ENCODE peak calls at places on chromosome 13, in ten cellular contexts. O is Jurkat, Clone E6-1; F is brain microvascular endothelial cell; C is cardiac muscle cell; R is trophoblast cell; V is tibial nerve; A is CD8-positive, alpha-beta T cell; P is ovary; U is body of pancreas; G is dorsolateral prefrontal cortex. Q is an unnamed sample.

GRCh38 chr13:51996660-51997059 is 14.6 kb downstream of the ATP7B start:
- DNase-seq in V (no peak), F (no peak), P (no peak), G (no peak), U (no peak), A (no peak), O (no peak), R (no peak), C (no peak), Q (no peak)

GRCh38 chr13:51781246-51782022 is 22.5 kb downstream of the DHRS12 start:
- DNase-seq in F (no peak), A (no peak), V (no peak), P (no peak), C (peak), U (peak), O (peak), R (peak), G (no peak), Q (peak)

GRCh38 chr13:35940734-35941133 is 190.4 kb downstream of the DCLK1 start:
- DNase-seq in F (no peak), U (no peak), O (no peak), G (no peak), P (no peak), V (no peak), R (no peak), A (no peak), C (no peak), Q (no peak)

GRCh38 chr13:33756929-33757328 is 61.0 kb upstream of the RFC3 start:
- DNase-seq in A (no peak), V (no peak), U (no peak), C (no peak), F (no peak), R (no peak), G (no peak), O (no peak), P (no peak), Q (no peak)

GRCh38 chr13:21637296-21637695 is 33.3 kb upstream of the MICU2 start:
- DNase-seq in R (no peak), V (no peak), O (no peak), A (peak), F (peak), U (peak), C (peak), G (no peak), P (no peak), Q (peak)

GRCh38 chr13:106163426-106163825 is 372.0 kb downstream of the EFNB2 start:
- DNase-seq in G (no peak), O (no peak), P (no peak), U (no peak), C (no peak), F (no peak), V (no peak), R (peak), A (no peak), Q (no peak)

GRCh38 chr13:106796280-106797047 is 228.5 kb upstream of the ARGLU1 start:
- DNase-seq in R (peak), P (no peak), A (no peak), O (no peak), U (no peak), V (no peak), G (no peak), F (no peak), C (peak), Q (no peak)

GRCh38 chr13:66831317-66831716 is 398.8 kb downstream of the PCDH9 start:
- DNase-seq in A (no peak), P (no peak), G (no peak), C (no peak), V (no peak), U (no peak), F (no peak), R (peak), O (no peak), Q (no peak)

GRCh38 chr13:42478531-42479156 is 95.3 kb upstream of the TNFSF11 start:
- DNase-seq in A (no peak), G (no peak), U (no peak), P (no peak), R (peak), O (peak), F (peak), C (peak), V (no peak), Q (peak)

GRCh38 chr13:75353786-75354193 is 128.2 kb downstream of the TBC1D4 start:
- DNase-seq in G (no peak), P (no peak), A (no peak), V (no peak), C (peak), R (no peak), O (no peak), U (no peak), F (no peak), Q (no peak)

GRCh38 chr13:32116210-32116609 is 84.6 kb downstream of the FRY start:
- DNase-seq in C (peak), V (no peak), A (no peak), U (no peak), F (no peak), R (peak), P (no peak), G (no peak), O (no peak), Q (no peak)

GRCh38 chr13:36712785-36713184 is 39.0 kb downstream of the SERTM1 start:
- DNase-seq in A (no peak), V (no peak), P (no peak), U (no peak), O (no peak), F (peak), C (peak), G (no peak), R (no peak), Q (no peak)

GRCh38 chr13:59946924-59947323 is 216.8 kb downstream of the DIAPH3 start:
- DNase-seq in P (no peak), U (no peak), A (no peak), R (peak), F (no peak), O (no peak), V (no peak), G (no peak), C (peak), Q (no peak)

GRCh38 chr13:70623260-70623659 is 515.0 kb upstream of the KLHL1 start:
- DNase-seq in P (no peak), U (no peak), R (peak), V (no peak), O (peak), C (peak), G (no peak), F (no peak), A (no peak), Q (no peak)

GRCh38 chr13:112446867-112447266 is 70.7 kb downstream of the SPACA7 start:
- DNase-seq in O (no peak), P (no peak), F (no peak), A (no peak), R (no peak), C (no peak), U (no peak), G (no peak), V (no peak), Q (no peak)

GRCh38 chr13:99987180-99988047 is 5.8 kb downstream of the ZIC2 start:
- DNase-seq in O (no peak), G (no peak), P (no peak), A (no peak), C (no peak), U (no peak), F (no peak), R (no peak), V (no peak), Q (no peak)
- H3K4me3 ChIP-seq in O (no peak), G (peak), P (no peak), A (no peak), C (no peak), U (no peak), F (peak), R (no peak), V (no peak), Q (no peak)

DNA sequence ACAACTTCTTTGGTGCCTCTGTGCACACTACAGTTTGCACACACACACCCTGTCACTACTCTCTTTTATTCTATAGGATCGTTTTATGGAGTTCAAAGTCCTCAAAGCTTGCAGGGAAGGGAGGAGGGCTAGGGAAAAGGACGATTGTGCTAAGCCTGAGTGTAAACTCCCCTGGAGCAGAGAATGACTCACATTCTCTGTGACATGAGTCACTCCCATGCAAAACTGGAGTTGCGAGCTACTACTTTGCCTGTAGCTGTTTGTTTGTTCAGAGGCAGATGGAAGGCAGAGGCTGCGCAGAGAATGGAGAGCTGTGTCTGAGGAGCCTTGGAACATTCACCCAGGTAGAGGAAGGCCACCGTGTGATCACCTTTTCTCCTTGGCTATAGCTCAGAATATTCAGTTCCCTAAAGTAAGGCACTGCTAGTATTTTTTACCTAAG is 80.5 kb upstream of the MBNL2 start:
- DNase-seq in C (peak), U (peak), O (no peak), F (peak), R (peak), A (no peak), V (peak), G (no peak), P (no peak), Q (peak)
- H3K4me3 ChIP-seq in C (no peak), U (no peak), O (no peak), F (no peak), R (no peak), A (no peak), V (no peak), G (peak), P (no peak), Q (peak)

DNA sequence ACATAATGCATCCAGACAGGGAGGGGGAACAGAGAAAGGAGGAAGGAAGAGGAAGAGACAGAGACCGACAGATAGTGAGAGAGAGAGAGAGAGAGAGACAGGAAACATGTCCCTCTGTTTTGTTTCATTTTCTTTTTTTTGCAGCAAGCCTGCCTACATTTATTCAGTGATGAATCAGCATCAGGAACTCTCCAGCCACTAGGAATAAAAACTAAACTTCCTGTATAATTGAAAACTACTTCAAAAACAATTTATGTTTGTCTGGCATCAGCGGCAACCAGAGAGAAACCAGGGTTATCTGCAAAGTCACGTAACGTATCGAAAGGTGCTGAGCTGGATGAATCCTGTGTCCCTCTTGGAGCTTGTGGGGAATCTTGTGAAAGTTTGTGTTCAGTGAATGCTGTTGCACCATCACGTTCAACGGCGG is 148.6 kb upstream of the SOX21 start:
- DNase-seq in R (no peak), F (peak), C (peak), P (no peak), A (no peak), O (peak), G (no peak), V (peak), U (no peak), Q (no peak)
- H3K4me3 ChIP-seq in R (no peak), F (peak), C (no peak), P (peak), A (peak), O (no peak), G (peak), V (no peak), U (no peak), Q (no peak)

DNA sequence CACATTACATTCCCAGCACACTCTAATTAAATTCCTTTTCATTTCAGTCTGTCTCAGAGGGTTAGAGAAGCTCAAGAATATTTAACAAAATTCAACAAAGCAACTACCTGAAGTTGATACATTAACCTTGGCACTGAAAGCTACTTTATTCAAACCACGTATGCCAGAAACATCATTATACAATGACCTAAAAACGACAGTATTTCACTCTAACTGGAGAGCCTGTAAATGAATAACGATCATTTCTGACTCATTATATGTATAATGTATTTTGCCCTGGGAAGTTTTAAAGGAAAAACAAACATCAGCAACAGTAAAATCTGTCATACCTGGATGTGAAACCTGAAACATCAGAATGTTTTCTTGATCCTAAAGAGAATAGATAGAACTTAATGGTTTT is 270.1 kb downstream of the SLITRK5 start:
- DNase-seq in V (no peak), A (no peak), G (no peak), U (no peak), F (no peak), R (no peak), C (no peak), P (no peak), O (no peak), Q (no peak)
- H3K4me3 ChIP-seq in V (no peak), A (no peak), G (no peak), U (no peak), F (no peak), R (no peak), C (no peak), P (no peak), O (no peak), Q (no peak)

GRCh38 chr13:102401305-102401704 is 543 bp downstream of the FGF14 start:
- DNase-seq in O (no peak), F (no peak), P (no peak), V (no peak), C (no peak), G (no peak), A (no peak), U (no peak), R (no peak), Q (no peak)
- H3K4me3 ChIP-seq in O (peak), F (peak), P (peak), V (peak), C (no peak), G (peak), A (no peak), U (no peak), R (no peak), Q (peak)

DNA sequence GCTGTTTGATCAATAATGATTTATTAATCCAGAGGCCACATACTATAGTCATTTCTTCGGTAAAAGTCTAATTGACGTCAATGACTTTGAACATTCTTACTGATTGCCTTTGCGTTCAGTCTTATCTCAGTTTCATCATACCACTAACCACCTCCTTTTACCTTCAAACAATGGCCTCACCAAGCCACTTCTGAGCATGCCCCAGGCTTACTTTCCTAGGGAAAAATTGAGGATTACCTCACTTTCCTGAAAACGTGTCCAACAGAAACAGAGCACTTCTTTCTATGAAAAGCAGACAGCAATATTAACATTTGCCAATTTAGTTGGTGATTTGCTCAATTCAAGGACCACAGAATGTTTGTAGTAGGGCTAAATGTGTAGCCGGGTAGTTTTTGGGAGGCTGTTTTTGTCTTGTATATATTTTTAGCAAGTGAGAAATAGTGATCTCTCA is 157.6 kb downstream of the KLF5 start:
- DNase-seq in P (no peak), A (no peak), F (no peak), C (no peak), R (peak), U (no peak), G (no peak), O (no peak), V (no peak), Q (no peak)
- H3K4me3 ChIP-seq in P (no peak), A (no peak), F (no peak), C (no peak), R (no peak), U (no peak), G (no peak), O (no peak), V (no peak), Q (no peak)

DNA sequence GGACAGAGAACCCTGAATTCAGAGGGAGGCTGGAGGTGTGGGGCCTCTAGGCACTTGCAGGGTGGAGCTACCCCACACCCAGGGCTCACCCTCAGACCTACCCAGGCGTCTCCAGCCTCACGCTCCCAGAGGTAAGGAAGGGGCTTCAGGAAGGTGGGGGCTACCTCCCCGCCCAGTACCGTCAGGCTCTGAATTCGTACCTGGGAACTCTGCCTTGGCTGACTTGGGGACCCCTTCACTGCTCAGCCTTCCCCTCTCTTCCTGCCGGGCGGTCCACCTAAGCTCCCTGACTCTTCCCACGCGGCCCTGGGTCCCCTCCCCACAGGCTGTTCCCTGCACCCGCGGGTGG is 28.5 kb upstream of the PARP4 start:
- DNase-seq in C (no peak), V (no peak), P (no peak), R (no peak), F (no peak), G (no peak), O (no peak), A (no peak), U (no peak), Q (no peak)
- H3K4me3 ChIP-seq in C (peak), V (peak), P (no peak), R (no peak), F (peak), G (peak), O (no peak), A (peak), U (no peak), Q (peak)

Q was measured in A549.